ENCODE peak calls at places on chromosomes 4 and X, in nine cellular contexts. One of them, this sample, is unnamed.

GRCh38 chr4:66777097-66777496 is 768.2 kb downstream of the CENPC start:
- DNase-seq in heart left ventricle: no peak
- DNase-seq in heart right ventricle: no peak
- DNase-seq in HEK293T: no peak
- DNase-seq in GM04504: no peak
- DNase-seq in activated CD4-positive, alpha-beta T cell treated with anti-CD3 and anti-CD28 coated beads for 48 hours: no peak
- DNase-seq in HTR-8/SVneo: no peak
- DNase-seq in cerebellar cortex: no peak
- DNase-seq in T1000: no peak
- DNase-seq in this sample: no peak

GRCh38 chr4:77073106-77073858 is 2.5 kb downstream of the CCNI start:
- DNase-seq in heart left ventricle: no peak
- DNase-seq in heart right ventricle: no peak
- DNase-seq in HEK293T: no peak
- DNase-seq in GM04504: no peak
- DNase-seq in activated CD4-positive, alpha-beta T cell treated with anti-CD3 and anti-CD28 coated beads for 48 hours: no peak
- DNase-seq in HTR-8/SVneo: no peak
- DNase-seq in cerebellar cortex: peak
- DNase-seq in T1000: no peak
- DNase-seq in this sample: no peak

GRCh38 chr4:7254736-7255487 is 62.6 kb downstream of the SORCS2 start:
- DNase-seq in heart left ventricle: peak
- DNase-seq in heart right ventricle: peak
- DNase-seq in HEK293T: no peak
- DNase-seq in GM04504: no peak
- DNase-seq in activated CD4-positive, alpha-beta T cell treated with anti-CD3 and anti-CD28 coated beads for 48 hours: no peak
- DNase-seq in HTR-8/SVneo: no peak
- DNase-seq in cerebellar cortex: no peak
- DNase-seq in T1000: no peak
- DNase-seq in this sample: peak

GRCh38 chrX:2397648-2398340 is 103.0 kb downstream of the DHRSX start:
- DNase-seq in heart left ventricle: no peak
- DNase-seq in heart right ventricle: no peak
- DNase-seq in HEK293T: no peak
- DNase-seq in GM04504: no peak
- DNase-seq in activated CD4-positive, alpha-beta T cell treated with anti-CD3 and anti-CD28 coated beads for 48 hours: no peak
- DNase-seq in HTR-8/SVneo: peak
- DNase-seq in cerebellar cortex: no peak
- DNase-seq in T1000: no peak
- DNase-seq in this sample: no peak

GRCh38 chr4:84647307-84647884 is 64.5 kb downstream of the CDS1 start:
- DNase-seq in heart left ventricle: no peak
- DNase-seq in heart right ventricle: no peak
- DNase-seq in HEK293T: no peak
- DNase-seq in GM04504: no peak
- DNase-seq in activated CD4-positive, alpha-beta T cell treated with anti-CD3 and anti-CD28 coated beads for 48 hours: no peak
- DNase-seq in HTR-8/SVneo: no peak
- DNase-seq in cerebellar cortex: peak
- DNase-seq in T1000: no peak
- DNase-seq in this sample: no peak

GRCh38 chr4:141102367-141102766 is 30.9 kb downstream of the RNF150 start:
- DNase-seq in heart left ventricle: no peak
- DNase-seq in heart right ventricle: no peak
- DNase-seq in HEK293T: no peak
- DNase-seq in GM04504: peak
- DNase-seq in activated CD4-positive, alpha-beta T cell treated with anti-CD3 and anti-CD28 coated beads for 48 hours: no peak
- DNase-seq in HTR-8/SVneo: peak
- DNase-seq in cerebellar cortex: no peak
- DNase-seq in T1000: no peak
- DNase-seq in this sample: no peak

GRCh38 chrX:53048169-53049126 is at the start of gene GPR173:
- DNase-seq in heart left ventricle: peak
- DNase-seq in heart right ventricle: peak
- DNase-seq in HEK293T: no peak
- DNase-seq in GM04504: peak
- DNase-seq in activated CD4-positive, alpha-beta T cell treated with anti-CD3 and anti-CD28 coated beads for 48 hours: no peak
- DNase-seq in HTR-8/SVneo: peak
- DNase-seq in cerebellar cortex: peak
- DNase-seq in T1000: peak
- DNase-seq in this sample: no peak

GRCh38 chrX:109472939-109473713 is 8.8 kb downstream of the GUCY2F start:
- DNase-seq in heart left ventricle: no peak
- DNase-seq in heart right ventricle: peak
- DNase-seq in HEK293T: peak
- DNase-seq in GM04504: no peak
- DNase-seq in activated CD4-positive, alpha-beta T cell treated with anti-CD3 and anti-CD28 coated beads for 48 hours: peak
- DNase-seq in HTR-8/SVneo: no peak
- DNase-seq in cerebellar cortex: peak
- DNase-seq in T1000: no peak
- DNase-seq in this sample: peak

GRCh38 chr4:47372561-47372960 is 90.9 kb downstream of the COMMD8 start:
- DNase-seq in heart left ventricle: no peak
- DNase-seq in heart right ventricle: no peak
- DNase-seq in HEK293T: no peak
- DNase-seq in GM04504: no peak
- DNase-seq in activated CD4-positive, alpha-beta T cell treated with anti-CD3 and anti-CD28 coated beads for 48 hours: no peak
- DNase-seq in HTR-8/SVneo: no peak
- DNase-seq in cerebellar cortex: no peak
- DNase-seq in T1000: no peak
- DNase-seq in this sample: no peak

This sample was measured in germinal center.